ENCODE peak calls at places on chromosomes 12 and 14, in seven cellular contexts. One of them, this sample, is unnamed.

GRCh38 chr12:29275834-29276233 is 105.1 kb downstream of the ERGIC2 start:
- DNase-seq in NCI-H1930: no peak
- DNase-seq in hypothalamus: no peak
- DNase-seq in LHCN-M2: no peak
- DNase-seq in stomach: no peak
- DNase-seq in GM13976: no peak
- DNase-seq in AG20443: no peak
- DNase-seq in this sample: no peak

GRCh38 chr14:96096639-96097610 is 57.8 kb downstream of the C14orf132 start:
- DNase-seq in stomach: no peak
- DNase-seq in GM13976: peak; percentile 11
- DNase-seq in NCI-H1930: no peak
- DNase-seq in LHCN-M2: no peak
- DNase-seq in hypothalamus: no peak
- DNase-seq in AG20443: no peak
- DNase-seq in this sample: no peak

GRCh38 chr12:31887109-31887811 is 72.0 kb upstream of the RESF1 start:
- DNase-seq in NCI-H1930: no peak
- DNase-seq in GM13976: peak; percentile 45
- DNase-seq in LHCN-M2: no peak
- DNase-seq in hypothalamus: no peak
- DNase-seq in stomach: no peak
- DNase-seq in AG20443: no peak
- DNase-seq in this sample: no peak

GRCh38 chr12:130017571-130018449 is 114.0 kb upstream of the TMEM132D start:
- DNase-seq in LHCN-M2: peak; percentile 4
- DNase-seq in GM13976: no peak
- DNase-seq in NCI-H1930: no peak
- DNase-seq in hypothalamus: peak; percentile 56
- DNase-seq in AG20443: no peak
- DNase-seq in stomach: no peak
- DNase-seq in this sample: no peak

GRCh38 chr12:63862187-63863107 is 17.9 kb downstream of the SRGAP1 start:
- DNase-seq in GM13976: no peak
- DNase-seq in AG20443: peak; percentile 61
- DNase-seq in hypothalamus: no peak
- DNase-seq in NCI-H1930: no peak
- DNase-seq in stomach: peak; percentile 62
- DNase-seq in LHCN-M2: no peak
- DNase-seq in this sample: no peak

GRCh38 chr12:59620326-59620725 is 24.5 kb downstream of the SLC16A7 start:
- DNase-seq in hypothalamus: no peak
- DNase-seq in NCI-H1930: no peak
- DNase-seq in stomach: no peak
- DNase-seq in GM13976: no peak
- DNase-seq in LHCN-M2: no peak
- DNase-seq in AG20443: no peak
- DNase-seq in this sample: no peak

GRCh38 chr14:55354500-55354899 is 57.1 kb downstream of the ATG14 start:
- DNase-seq in AG20443: peak; percentile 66
- DNase-seq in NCI-H1930: no peak
- DNase-seq in stomach: peak; percentile 53
- DNase-seq in GM13976: peak; percentile 63
- DNase-seq in LHCN-M2: peak; percentile 34
- DNase-seq in hypothalamus: peak; percentile 38
- DNase-seq in this sample: peak; percentile 55

GRCh38 chr12:8609061-8609570 is 3.5 kb downstream of the AICDA start:
- DNase-seq in LHCN-M2: peak; percentile 50
- DNase-seq in NCI-H1930: peak; percentile 7
- DNase-seq in GM13976: peak; percentile 53
- DNase-seq in AG20443: peak; percentile 70
- DNase-seq in hypothalamus: no peak
- DNase-seq in stomach: no peak
- DNase-seq in this sample: peak; percentile 35

GRCh38 chr14:68952544-68953535 is 26.3 kb downstream of the ACTN1 start:
- DNase-seq in AG20443: peak; percentile 58
- DNase-seq in LHCN-M2: peak; percentile 44
- DNase-seq in GM13976: no peak
- DNase-seq in hypothalamus: no peak
- DNase-seq in stomach: no peak
- DNase-seq in NCI-H1930: no peak
- DNase-seq in this sample: no peak

GRCh38 chr12:100141666-100141997 is 1.0 kb downstream of the BLTP3B start:
- DNase-seq in AG20443: peak; percentile 70
- DNase-seq in GM13976: no peak
- DNase-seq in stomach: no peak
- DNase-seq in hypothalamus: no peak
- DNase-seq in LHCN-M2: peak; percentile 85
- DNase-seq in NCI-H1930: no peak
- DNase-seq in this sample: no peak

GRCh38 chr14:73714656-73715081 is 485 bp upstream of the PNMA1 start:
- DNase-seq in AG20443: peak; percentile 32
- DNase-seq in stomach: no peak
- DNase-seq in GM13976: no peak
- DNase-seq in LHCN-M2: no peak
- DNase-seq in hypothalamus: no peak
- DNase-seq in NCI-H1930: peak; percentile 29
- DNase-seq in this sample: no peak

GRCh38 chr12:95790025-95790911 is at the start of gene NTN4:
- DNase-seq in AG20443: peak; percentile 69
- DNase-seq in stomach: peak; percentile 69
- DNase-seq in GM13976: peak; percentile 68
- DNase-seq in LHCN-M2: no peak
- DNase-seq in NCI-H1930: no peak
- DNase-seq in hypothalamus: no peak
- DNase-seq in this sample: no peak

GRCh38 chr14:89288114-89288513 is 128.9 kb downstream of the FOXN3 start:
- DNase-seq in GM13976: no peak
- DNase-seq in stomach: no peak
- DNase-seq in LHCN-M2: no peak
- DNase-seq in hypothalamus: no peak
- DNase-seq in NCI-H1930: no peak
- DNase-seq in AG20443: no peak
- DNase-seq in this sample: no peak

GRCh38 chr12:93062100-93062419 is 133.0 kb upstream of the EEA1 start:
- DNase-seq in NCI-H1930: no peak
- DNase-seq in stomach: no peak
- DNase-seq in LHCN-M2: no peak
- DNase-seq in hypothalamus: no peak
- DNase-seq in AG20443: no peak
- DNase-seq in GM13976: no peak
- DNase-seq in this sample: no peak

GRCh38 chr14:25049127-25049558 is 804 bp downstream of the STXBP6 start:
- DNase-seq in AG20443: peak; percentile 23
- DNase-seq in stomach: no peak
- DNase-seq in GM13976: no peak
- DNase-seq in hypothalamus: peak; percentile 18
- DNase-seq in NCI-H1930: no peak
- DNase-seq in LHCN-M2: no peak
- DNase-seq in this sample: no peak

GRCh38 chr12:13000935-13001724 is 1.1 kb upstream of the HEBP1 start:
- DNase-seq in AG20443: peak; percentile 89
- DNase-seq in stomach: peak; percentile 51
- DNase-seq in NCI-H1930: peak; percentile 65
- DNase-seq in hypothalamus: peak; percentile 57
- DNase-seq in LHCN-M2: peak; percentile 63
- DNase-seq in GM13976: peak; percentile 77
- DNase-seq in this sample: peak; percentile 84

GRCh38 chr12:128671528-128672042 is 152.2 kb downstream of the SLC15A4 start:
- DNase-seq in stomach: no peak
- DNase-seq in GM13976: no peak
- DNase-seq in hypothalamus: no peak
- DNase-seq in AG20443: no peak
- DNase-seq in NCI-H1930: no peak
- DNase-seq in LHCN-M2: no peak
- DNase-seq in this sample: no peak

GRCh38 chr12:2256915-2257314 is 204.1 kb downstream of the CACNA1C start:
- DNase-seq in LHCN-M2: no peak
- DNase-seq in stomach: no peak
- DNase-seq in GM13976: no peak
- DNase-seq in hypothalamus: no peak
- DNase-seq in NCI-H1930: no peak
- DNase-seq in AG20443: peak; percentile 46
- DNase-seq in this sample: no peak

GRCh38 chr14:99687284-99688209 is 3.4 kb downstream of the CYP46A1 start:
- DNase-seq in stomach: no peak
- DNase-seq in NCI-H1930: peak; percentile 6
- DNase-seq in GM13976: peak; percentile 38
- DNase-seq in AG20443: no peak
- DNase-seq in hypothalamus: no peak
- DNase-seq in LHCN-M2: no peak
- DNase-seq in this sample: no peak

GRCh38 chr14:48826058-48826457 is 760.1 kb downstream of the RPS29 start:
- DNase-seq in GM13976: no peak
- DNase-seq in AG20443: no peak
- DNase-seq in stomach: no peak
- DNase-seq in LHCN-M2: no peak
- DNase-seq in NCI-H1930: no peak
- DNase-seq in hypothalamus: no peak
- DNase-seq in this sample: no peak

This sample was measured in frontal cortex.